ENCODE peak calls at places on chromosomes 3 and 15, in five cellular contexts. E is BJ; V is amniotic stem cell; A is NCI-H774; B is activated CD8-positive, alpha-beta memory T cell treated with anti-CD3 and anti-CD28 coated beads, Interleukin-2, amount 50 U/mL, for 4 hours. O is an unnamed sample.

GRCh38 chr3:184970186-184970585 is 158.2 kb downstream of the VPS8 start:
- DNase-seq in E (no peak), V (no peak), A (no peak), B (no peak), O (no peak)

GRCh38 chr3:134755821-134756220 is 39.2 kb upstream of the EPHB1 start:
- DNase-seq in E (no peak), V (no peak), A (no peak), B (no peak), O (no peak)

GRCh38 chr3:189981668-189982067 is 139.0 kb downstream of the P3H2 start:
- DNase-seq in E (peak; percentile 70), V (peak; percentile 32), A (no peak), B (no peak), O (no peak)

GRCh38 chr3:141231923-141232861 is 567 bp downstream of the PXYLP1 start:
- DNase-seq in E (no peak), V (no peak), A (no peak), B (peak; percentile 22), O (peak; percentile 76)

GRCh38 chr15:77040673-77041072 is 30.2 kb downstream of the TSPAN3 start:
- DNase-seq in E (no peak), V (no peak), A (no peak), B (no peak), O (no peak)

GRCh38 chr3:120025520-120025919 is 68.7 kb downstream of the GSK3B start:
- DNase-seq in E (no peak), V (no peak), A (no peak), B (no peak), O (no peak)

GRCh38 chr15:88022711-88023110 is 233.8 kb downstream of the NTRK3 start:
- DNase-seq in E (no peak), V (no peak), A (peak; percentile 26), B (no peak), O (peak; percentile 56)

GRCh38 chr3:38724392-38724736 is 74.9 kb upstream of the SCN5A start:
- DNase-seq in E (no peak), V (no peak), A (no peak), B (no peak), O (no peak)

GRCh38 chr3:134603480-134603879 is 47.3 kb downstream of the KY start:
- DNase-seq in E (no peak), V (no peak), A (no peak), B (no peak), O (no peak)

GRCh38 chr15:99734575-99734974 is 1.3 kb upstream of the LYSMD4 start:
- DNase-seq in E (no peak), V (no peak), A (no peak), B (no peak), O (peak; percentile 4)

GRCh38 chr3:46668591-46668990 is 24.9 kb downstream of the ALS2CL start:
- DNase-seq in E (no peak), V (no peak), A (no peak), B (peak; percentile 5), O (peak; percentile 43)

GRCh38 chr15:40439461-40440299 is 1.1 kb upstream of the BAHD1 start:
- DNase-seq in E (no peak), V (no peak), A (no peak), B (peak; percentile 37), O (peak; percentile 83)

GRCh38 chr15:84821501-84822021 is 4.4 kb downstream of the ALPK3 start:
- DNase-seq in E (no peak), V (no peak), A (no peak), B (no peak), O (no peak)

GRCh38 chr3:13501527-13501926 is 21.4 kb downstream of the HDAC11 start:
- DNase-seq in E (no peak), V (no peak), A (no peak), B (no peak), O (no peak)

GRCh38 chr15:52284164-52284563 is 11.4 kb downstream of the MYO5C start:
- DNase-seq in E (no peak), V (no peak), A (no peak), B (no peak), O (no peak)

GRCh38 chr3:140103166-140103565 is 168.2 kb downstream of the CLSTN2 start:
- DNase-seq in E (no peak), V (no peak), A (no peak), B (no peak), O (no peak)

GRCh38 chr15:101193063-101193712 is 58.7 kb downstream of the CHSY1 start:
- DNase-seq in E (no peak), V (no peak), A (no peak), B (no peak), O (peak; percentile 65)

GRCh38 chr3:190333961-190334360 is 11.7 kb upstream of the CLDN1 start:
- DNase-seq in E (no peak), V (no peak), A (no peak), B (no peak), O (no peak)

GRCh38 chr15:96273317-96274086 is 57.0 kb upstream of the NR2F2 start:
- DNase-seq in E (peak; percentile 98), V (peak; percentile 66), A (no peak), B (no peak), O (peak; percentile 96)

GRCh38 chr15:55899537-55899936 is 93.9 kb downstream of the NEDD4 start:
- DNase-seq in E (no peak), V (no peak), A (no peak), B (no peak), O (no peak)

GRCh38 chr3:160005004-160005403 is 16.4 kb downstream of the IL12A start:
- DNase-seq in E (no peak), V (no peak), A (no peak), B (no peak), O (no peak)

GRCh38 chr15:78618064-78618463 is 2.7 kb downstream of the CHRNA3 start:
- DNase-seq in E (no peak), V (no peak), A (no peak), B (no peak), O (no peak)

GRCh38 chr3:67601919-67602608 is 52.3 kb downstream of the SUCLG2 start:
- DNase-seq in E (no peak), V (no peak), A (no peak), B (no peak), O (no peak)

GRCh38 chr3:64022451-64023186 is 675 bp downstream of the PSMD6 start:
- DNase-seq in E (no peak), V (no peak), A (no peak), B (no peak), O (no peak)

GRCh38 chr3:188196232-188196990 is 42.5 kb downstream of the LPP start:
- DNase-seq in E (no peak), V (no peak), A (no peak), B (no peak), O (peak; percentile 80)

GRCh38 chr3:15007681-15008141 is 57.4 kb downstream of the MRPS25 start:
- DNase-seq in E (peak; percentile 69), V (peak; percentile 6), A (peak; percentile 76), B (no peak), O (no peak)

GRCh38 chr3:197224034-197224444 is 74.4 kb downstream of the DLG1 start:
- DNase-seq in E (no peak), V (peak; percentile 15), A (peak; percentile 34), B (no peak), O (no peak)

GRCh38 chr15:100340721-100341661 is 784 bp downstream of the ADAMTS17 start:
- DNase-seq in E (no peak), V (no peak), A (no peak), B (peak; percentile 33), O (no peak)

GRCh38 chr15:80418892-80419537 is 14.8 kb downstream of the ARNT2 start:
- DNase-seq in E (no peak), V (peak; percentile 41), A (no peak), B (no peak), O (peak; percentile 54)

GRCh38 chr3:153293222-153293621 is 131.2 kb downstream of the RAP2B start:
- DNase-seq in E (no peak), V (no peak), A (no peak), B (no peak), O (no peak)

GRCh38 chr3:127775398-127776109 is 46.8 kb downstream of the MGLL start:
- DNase-seq in E (no peak), V (peak; percentile 56), A (peak; percentile 37), B (no peak), O (no peak)

GRCh38 chr3:188689101-188689574 is 482.6 kb upstream of the TPRG1 start:
- DNase-seq in E (no peak), V (no peak), A (no peak), B (no peak), O (no peak)

GRCh38 chr3:197942956-197943556 is 6.9 kb upstream of the RPL35A start:
- DNase-seq in E (no peak), V (no peak), A (no peak), B (no peak), O (no peak)

O was measured in islet precursor cell.